ENCODE peak calls at places on chromosomes 7 and 10, in seven cellular contexts. E, N, V, Q, F, I and K are unnamed samples. For H3K36me3, the result is how much of the 10 kb centered on the place peaks cover.

GRCh38 chr7:33807779-33808482 is 97.4 kb upstream of the BMPER start:
- DNase-seq in E (no peak), N (no peak), V (no peak), Q (peak), F (peak), I (peak), K (no peak)

GRCh38 chr10:97596101-97597055 is 6.9 kb downstream of the C10orf62 start:
- DNase-seq in E (no peak), N (no peak), V (no peak), Q (no peak), F (no peak), I (no peak), K (no peak)

GRCh38 chr7:94696981-94697670 is 41.2 kb upstream of the SGCE start:
- DNase-seq in E (no peak), N (peak), V (no peak), Q (no peak), F (no peak), I (peak), K (no peak)

GRCh38 chr7:25409897-25410635 is 181.8 kb upstream of the NPVF start:
- DNase-seq in E (no peak), N (no peak), V (no peak), Q (no peak), F (no peak), I (no peak), K (no peak)

GRCh38 chr10:126479280-126479679 is 91.0 kb upstream of the ADAM12 start:
- DNase-seq in E (no peak), N (no peak), V (no peak), Q (no peak), F (no peak), I (no peak), K (no peak)

GRCh38 chr10:17067549-17068264 is 61.9 kb downstream of the CUBN start:
- DNase-seq in E (no peak), N (no peak), V (no peak), Q (no peak), F (no peak), I (no peak), K (no peak)

GRCh38 chr7:145845345-145845744 is 271.3 kb upstream of the CNTNAP2 start:
- DNase-seq in E (no peak), N (no peak), V (no peak), Q (no peak), F (no peak), I (no peak), K (no peak)

GRCh38 chr10:15238553-15239335 is 70.3 kb upstream of the NMT2 start:
- DNase-seq in E (no peak), N (no peak), V (no peak), Q (no peak), F (no peak), I (no peak), K (no peak)

GRCh38 chr10:96339956-96340904 is 18.6 kb downstream of the OPALIN start:
- DNase-seq in E (peak), N (peak), V (peak), Q (peak), F (no peak), I (peak), K (peak)

GRCh38 chr10:128062331-128062730 is 63.9 kb downstream of the MKI67 start:
- DNase-seq in E (no peak), N (no peak), V (peak), Q (peak), F (no peak), I (no peak), K (peak)

GRCh38 chr10:132162021-132162531 is 24.7 kb upstream of the DPYSL4 start:
- DNase-seq in E (peak), N (peak), V (peak), Q (no peak), F (peak), I (no peak), K (no peak)

GRCh38 chr10:86659161-86659691 is 4.9 kb downstream of the OPN4 start:
- DNase-seq in E (peak), N (peak), V (no peak), Q (peak), F (no peak), I (no peak), K (no peak)

GRCh38 chr7:44380831-44381493 is 55.6 kb upstream of the CAMK2B start:
- DNase-seq in E (no peak), N (no peak), V (no peak), Q (no peak), F (no peak), I (no peak), K (no peak)

GRCh38 chr10:131391991-131392390 is 80.5 kb upstream of the TCERG1L start:
- DNase-seq in E (no peak), N (no peak), V (no peak), Q (no peak), F (no peak), I (no peak), K (no peak)

GRCh38 chr10:30883751-30884150 is 147.9 kb downstream of the ZNF438 start:
- DNase-seq in E (no peak), N (no peak), V (no peak), Q (no peak), F (no peak), I (no peak), K (no peak)

GRCh38 chr10:11707936-11708335 is 34.2 kb upstream of the ECHDC3 start:
- DNase-seq in E (no peak), N (no peak), V (no peak), Q (no peak), F (no peak), I (peak), K (no peak)

GRCh38 chr7:127501817-127502216 is 83.6 kb downstream of the GCC1 start:
- DNase-seq in E (no peak), N (no peak), V (no peak), Q (no peak), F (no peak), I (no peak), K (no peak)

GRCh38 chr10:102090772-102091171 is 25.6 kb downstream of the HPS6 start:
- DNase-seq in E (no peak), N (no peak), V (no peak), Q (no peak), F (no peak), I (no peak), K (no peak)

GRCh38 chr7:18753972-18754610 is 258.5 kb downstream of the HDAC9 start:
- DNase-seq in E (no peak), N (no peak), V (no peak), Q (no peak), F (no peak), I (no peak), K (no peak)

GRCh38 chr7:69245646-69246045 is 352.6 kb upstream of the AUTS2 start:
- DNase-seq in E (no peak), N (no peak), V (no peak), Q (no peak), F (no peak), I (no peak), K (no peak)

GRCh38 chr7:44617225-44617885 is 10.9 kb downstream of the OGDH start:
- DNase-seq in E (no peak), N (no peak), V (no peak), Q (no peak), F (no peak), I (no peak), K (no peak)

GRCh38 chr7:87218941-87219544 is 489 bp downstream of the TMEM243 start:
- DNase-seq in E (peak), N (peak), V (peak), Q (peak), F (no peak), I (peak), K (peak)

GRCh38 chr7:36878288-36878687 is 154.0 kb upstream of the AOAH start:
- DNase-seq in E (no peak), N (no peak), V (no peak), Q (no peak), F (no peak), I (no peak), K (no peak)

GRCh38 chr10:36942616-36943015 is 182.8 kb upstream of the ANKRD30A start:
- DNase-seq in E (no peak), N (no peak), V (no peak), Q (no peak), F (no peak), I (no peak), K (no peak)

GRCh38 chr10:63718453-63718852 is 197.3 kb downstream of the REEP3 start:
- DNase-seq in E (no peak), N (no peak), V (no peak), Q (no peak), F (no peak), I (no peak), K (no peak)

GRCh38 chr7:42227931-42228591 is 8.9 kb downstream of the GLI3 start:
- DNase-seq in E (no peak), N (peak), V (no peak), Q (no peak), F (no peak), I (peak), K (no peak)

GRCh38 chr7:24829787-24830186 is 72.5 kb upstream of the GSDME start:
- DNase-seq in E (no peak), N (no peak), V (no peak), Q (no peak), F (no peak), I (no peak), K (no peak)

GRCh38 chr7:118311121-118311803 is 86.8 kb downstream of the ANKRD7 start:
- DNase-seq in E (no peak), N (no peak), V (no peak), Q (no peak), F (peak), I (no peak), K (no peak)

GRCh38 chr10:75845538-75845937 is 414.1 kb downstream of the LRMDA start:
- DNase-seq in E (no peak), N (no peak), V (no peak), Q (no peak), F (no peak), I (no peak), K (no peak)

GRCh38 chr10:102394801-102395676 is 466 bp upstream of the NFKB2 start:
- DNase-seq in E (peak), N (peak), V (peak), Q (peak), F (peak), I (peak), K (peak)

GRCh38 chr7:10767771-10768170 is 205.9 kb upstream of the PHF14 start:
- DNase-seq in E (no peak), N (no peak), V (no peak), Q (no peak), F (no peak), I (no peak), K (no peak)

GRCh38 chr7:103773726-103774125 is 215.7 kb downstream of the RELN start:
- DNase-seq in E (no peak), N (no peak), V (no peak), Q (no peak), F (no peak), I (no peak), K (no peak)

GRCh38 chr10:42691361-42692120 is 53.2 kb upstream of the ZNF33B start:
- DNase-seq in E (no peak), N (no peak), V (no peak), Q (peak), F (no peak), I (no peak), K (no peak)

GRCh38 chr10:119852822-119853221 is 19.8 kb downstream of the MCMBP start:
- DNase-seq in E (no peak), N (no peak), V (no peak), Q (no peak), F (no peak), I (no peak), K (no peak)

GRCh38 chr10:119849031-119849789 is 23.4 kb downstream of the MCMBP start:
- DNase-seq in E (no peak), N (no peak), V (no peak), Q (no peak), F (no peak), I (no peak), K (no peak)

GRCh38 chr10:119853584-119853983 is 19.1 kb downstream of the MCMBP start:
- DNase-seq in E (no peak), N (no peak), V (no peak), Q (no peak), F (no peak), I (no peak), K (no peak)

GRCh38 chr10:119852277-119852676 is 20.4 kb downstream of the MCMBP start:
- DNase-seq in E (no peak), N (no peak), V (no peak), Q (no peak), F (no peak), I (no peak), K (no peak)

DNA sequence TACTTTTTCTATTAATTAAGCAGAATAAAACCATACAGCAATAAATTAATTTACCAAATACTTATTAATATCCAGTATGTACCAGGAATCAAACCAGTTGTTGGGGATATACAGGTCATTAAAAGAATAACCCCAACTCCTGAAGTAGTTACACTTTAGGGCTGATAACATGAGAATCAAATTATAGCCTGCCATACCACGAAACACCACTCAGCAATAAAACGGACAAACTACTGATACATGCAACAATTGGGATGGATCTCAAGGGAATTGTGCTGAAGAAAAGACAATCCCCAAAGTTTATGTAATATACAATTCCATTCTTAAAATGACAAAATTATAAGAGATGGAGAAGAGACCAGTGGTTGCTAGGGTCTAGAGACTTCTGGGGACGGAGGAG is 22.7 kb downstream of the MCMBP start:
- DNase-seq in E (no peak), N (no peak), V (no peak), Q (no peak), F (no peak), I (no peak), K (no peak)
- H3K36me3 ChIP-seq in E (half or more), N (under half), V (half or more), Q (half or more), F (under half), I (half or more), K (under half)

DNA sequence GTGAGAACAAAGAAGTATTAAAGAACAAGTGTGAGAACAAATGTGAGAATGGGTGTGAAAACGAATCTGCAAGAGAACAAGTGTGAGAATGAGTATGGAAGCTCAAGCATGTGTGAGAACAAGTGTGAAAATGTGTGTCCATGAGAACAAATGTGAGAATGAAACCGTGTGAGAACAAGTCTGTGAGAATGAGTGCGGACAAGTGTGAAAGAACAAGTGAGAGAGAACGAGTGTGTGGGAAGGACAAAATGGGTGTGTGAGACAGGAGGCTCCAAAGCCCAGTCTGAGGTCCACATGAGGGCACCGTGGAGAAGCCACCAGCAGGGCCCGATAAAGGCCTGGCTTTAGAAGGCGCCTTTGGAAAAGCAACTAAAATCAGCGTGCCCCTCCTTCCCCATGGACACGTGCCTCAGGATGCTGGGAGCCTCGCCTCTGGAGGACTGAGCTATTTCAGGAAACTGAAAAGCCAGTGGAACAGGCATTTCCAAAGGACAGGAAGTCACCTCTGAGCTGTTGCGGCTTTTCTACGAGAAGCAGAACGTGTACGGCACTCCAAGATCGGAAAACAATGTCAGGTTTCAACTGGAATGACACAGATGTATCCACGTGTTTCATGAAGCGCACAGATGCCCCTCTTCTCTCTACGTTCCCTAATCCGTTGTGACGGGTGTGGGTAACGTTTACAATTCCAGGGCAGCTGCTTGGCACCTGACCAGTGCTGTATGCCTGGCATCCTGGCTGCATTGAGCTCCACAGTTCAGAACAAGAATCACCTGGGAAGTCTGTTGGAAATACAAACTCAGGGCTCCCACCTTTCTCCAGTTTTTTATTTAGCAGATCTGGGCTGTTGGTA is 46.4 kb downstream of the ESYT2 start:
- DNase-seq in E (peak), N (peak), V (no peak), Q (no peak), F (no peak), I (peak), K (no peak)
- TF ChIP-seq CTCF in E (peak), N (peak), V (no peak), Q (peak), F (no peak), I (peak), K (peak)

GRCh38 chr7:149474309-149475120 is 13.7 kb upstream of the ZNF777 start:
- DNase-seq in E (no peak), N (no peak), V (no peak), Q (no peak), F (no peak), I (no peak), K (no peak)

GRCh38 chr7:149475121-149476045 is 14.5 kb upstream of the ZNF777 start:
- DNase-seq in E (no peak), N (no peak), V (no peak), Q (no peak), F (no peak), I (no peak), K (no peak)

GRCh38 chr7:149469806-149470205 is 8.9 kb upstream of the ZNF777 start:
- DNase-seq in E (no peak), N (no peak), V (no peak), Q (no peak), F (no peak), I (no peak), K (no peak)

GRCh38 chr7:149471289-149471953 is 10.6 kb upstream of the ZNF777 start:
- DNase-seq in E (no peak), N (no peak), V (no peak), Q (no peak), F (no peak), I (no peak), K (no peak)

DNA sequence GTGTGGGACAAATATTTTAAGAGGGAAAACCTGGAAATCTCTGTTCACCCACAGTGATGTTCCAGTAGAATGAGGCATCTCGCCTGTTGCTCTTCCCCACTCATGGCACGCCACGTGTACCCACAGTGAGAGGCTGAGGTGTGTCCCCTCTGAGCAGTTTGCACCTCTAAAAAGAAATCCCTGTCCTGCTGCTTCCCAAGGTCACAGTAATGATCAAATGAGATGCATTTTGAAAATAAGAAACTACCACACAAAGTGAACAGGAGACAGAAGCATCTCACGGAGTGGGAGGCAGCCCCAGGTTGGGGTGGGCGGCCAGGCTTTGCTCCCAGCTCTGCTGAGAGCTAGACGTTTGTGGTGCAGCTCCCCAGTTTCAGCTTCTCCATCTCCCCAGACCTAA is 12.4 kb upstream of the ZNF777 start:
- DNase-seq in E (no peak), N (no peak), V (no peak), Q (no peak), F (no peak), I (no peak), K (no peak)
- H3K36me3 ChIP-seq in E (half or more), N (under half), V (under half), Q (under half), F (under half), I (under half), K (half or more)

GRCh38 chr10:124629842-124630241 is 114.3 kb downstream of the FAM53B start:
- DNase-seq in E (no peak), N (no peak), V (no peak), Q (no peak), F (no peak), I (no peak), K (no peak)

GRCh38 chr10:124632566-124632965 is 111.6 kb downstream of the FAM53B start:
- DNase-seq in E (no peak), N (no peak), V (no peak), Q (no peak), F (no peak), I (no peak), K (no peak)

GRCh38 chr10:124629410-124629809 is 114.8 kb downstream of the FAM53B start:
- DNase-seq in E (no peak), N (no peak), V (no peak), Q (no peak), F (no peak), I (no peak), K (no peak)

GRCh38 chr10:124630551-124630950 is 113.6 kb downstream of the FAM53B start:
- DNase-seq in E (no peak), N (no peak), V (no peak), Q (no peak), F (no peak), I (no peak), K (no peak)

DNA sequence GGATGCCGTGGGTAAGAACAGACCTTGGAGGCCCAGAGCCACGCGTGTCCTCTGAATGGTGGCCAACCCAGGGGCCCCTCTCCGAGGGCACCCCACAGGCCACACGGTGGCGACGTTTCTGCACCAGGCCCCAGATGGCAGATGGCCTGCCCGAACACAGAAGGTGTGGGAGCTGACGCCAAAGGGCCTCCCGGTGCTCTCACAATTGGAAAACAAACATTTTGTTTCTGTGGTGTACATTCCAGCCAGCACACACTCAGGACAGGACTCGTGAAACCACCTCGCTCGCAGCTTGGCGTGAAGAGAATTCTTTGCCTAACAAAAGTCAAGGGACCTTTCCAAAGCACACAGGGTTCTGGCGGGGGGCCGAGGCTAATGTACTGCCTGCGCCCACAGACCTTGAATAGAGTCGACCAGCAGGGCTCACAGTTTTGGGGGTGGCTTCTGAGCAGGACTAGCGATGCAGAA is 112.1 kb downstream of the FAM53B start:
- DNase-seq in E (peak), N (peak), V (peak), Q (no peak), F (no peak), I (no peak), K (no peak)
- TF ChIP-seq CTCF in E (peak), N (peak), V (peak), Q (peak), F (peak), I (peak), K (peak)

DNA sequence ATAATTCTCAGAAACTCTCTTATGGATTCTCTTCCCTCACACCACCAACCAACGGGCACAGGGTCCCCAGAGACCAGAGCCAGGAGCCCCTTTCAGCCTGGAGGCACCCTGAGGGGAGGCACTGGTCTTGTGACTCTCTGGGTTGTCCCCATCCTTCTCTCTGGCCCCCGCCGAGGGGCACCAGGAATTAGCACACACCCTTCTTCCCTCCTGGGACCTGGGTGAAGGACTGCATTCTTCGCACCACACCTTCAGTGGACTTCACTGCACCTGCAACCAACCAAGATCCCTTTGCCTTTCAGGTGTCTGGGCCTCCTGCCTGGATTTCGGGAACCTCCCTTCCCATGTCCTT is 22.1 kb downstream of the PLAC9 start:
- DNase-seq in E (no peak), N (no peak), V (no peak), Q (no peak), F (no peak), I (no peak), K (no peak)
- H3K36me3 ChIP-seq in E (half or more), N (under half), V (under half), Q (under half), F (under half), I (under half), K (half or more)

GRCh38 chr10:79316671-79317431 is 30.4 kb upstream of the PPIF start:
- DNase-seq in E (peak), N (no peak), V (no peak), Q (no peak), F (peak), I (no peak), K (no peak)
- TF ChIP-seq CTCF in E (no peak), N (no peak), V (no peak), Q (peak), F (peak), I (no peak), K (no peak)

GRCh38 chr7:1497293-1497927 is 6.8 kb downstream of the INTS1 start:
- DNase-seq in E (no peak), N (no peak), V (no peak), Q (no peak), F (no peak), I (no peak), K (no peak)
- H3K36me3 ChIP-seq in E (half or more), N (under half), V (under half), Q (half or more), F (under half), I (under half), K (half or more)